ENCODE peak calls at places on chromosomes 6 and 20, in five cellular contexts. D, G, Y, O and F are unnamed samples.

GRCh38 chr20:39291301-39291700 is 329.2 kb downstream of the DHX35 start:
- DNase-seq in D (no peak), G (no peak), Y (no peak), O (peak; percentile 58), F (no peak)

GRCh38 chr20:51700809-51701285 is 67.3 kb downstream of the ATP9A start:
- DNase-seq in D (peak; percentile 35), G (peak; percentile 86), Y (no peak), O (peak; percentile 42), F (peak; percentile 26)

GRCh38 chr6:43735642-43736199 is 34.3 kb upstream of the VEGFA start:
- DNase-seq in D (no peak), G (no peak), Y (no peak), O (no peak), F (no peak)

GRCh38 chr6:57261896-57262295 is 39.8 kb upstream of the RAB23 start:
- DNase-seq in D (no peak), G (no peak), Y (no peak), O (no peak), F (no peak)

GRCh38 chr6:75130784-75131183 is 75.1 kb downstream of the COL12A1 start:
- DNase-seq in D (no peak), G (no peak), Y (no peak), O (no peak), F (no peak)

GRCh38 chr6:3571836-3572235 is 115.0 kb upstream of the SLC22A23 start:
- DNase-seq in D (no peak), G (no peak), Y (no peak), O (no peak), F (no peak)

GRCh38 chr6:12136905-12137304 is 124.8 kb downstream of the HIVEP1 start:
- DNase-seq in D (no peak), G (no peak), Y (no peak), O (no peak), F (no peak)

GRCh38 chr20:64099880-64100565 is 7.3 kb downstream of the NPBWR2 start:
- DNase-seq in D (no peak), G (no peak), Y (no peak), O (no peak), F (no peak)

GRCh38 chr6:35678021-35678654 is 10.6 kb downstream of the FKBP5 start:
- DNase-seq in D (no peak), G (no peak), Y (no peak), O (no peak), F (no peak)

GRCh38 chr20:40683221-40683893 is 5.7 kb downstream of the MAFB start:
- DNase-seq in D (peak; percentile 49), G (no peak), Y (no peak), O (no peak), F (no peak)

GRCh38 chr6:79426625-79427278 is 110.5 kb downstream of the LCA5 start:
- DNase-seq in D (no peak), G (no peak), Y (no peak), O (no peak), F (no peak)

GRCh38 chr6:156779206-156780116 is 2.3 kb downstream of the ARID1B start:
- DNase-seq in D (peak; percentile 38), G (no peak), Y (peak; percentile 22), O (peak; percentile 30), F (peak; percentile 36)

GRCh38 chr20:31823360-31824124 is 4.4 kb downstream of the MYLK2 start:
- DNase-seq in D (no peak), G (no peak), Y (no peak), O (no peak), F (no peak)

GRCh38 chr20:63739129-63740069 is at the start of gene SLC2A4RG:
- DNase-seq in D (peak; percentile 58), G (peak; percentile 99), Y (peak; percentile 95), O (peak; percentile 71), F (peak; percentile 98)

GRCh38 chr20:61454053-61454452 is 202.0 kb downstream of the CDH4 start:
- DNase-seq in D (no peak), G (no peak), Y (no peak), O (no peak), F (no peak)

GRCh38 chr6:70396163-70396562 is 17.1 kb upstream of the FAM135A start:
- DNase-seq in D (no peak), G (no peak), Y (no peak), O (no peak), F (no peak)

GRCh38 chr6:108946695-108947094 is 98.5 kb downstream of the ARMC2 start:
- DNase-seq in D (no peak), G (no peak), Y (no peak), O (no peak), F (no peak)

GRCh38 chr6:37209461-37210205 is 39.7 kb downstream of the PIM1 start:
- DNase-seq in D (no peak), G (no peak), Y (no peak), O (no peak), F (no peak)

GRCh38 chr6:22680950-22681349 is 111.6 kb downstream of the HDGFL1 start:
- DNase-seq in D (no peak), G (no peak), Y (no peak), O (no peak), F (no peak)

GRCh38 chr6:84410377-84410776 is 182.9 kb upstream of the CEP162 start:
- DNase-seq in D (no peak), G (no peak), Y (no peak), O (no peak), F (no peak)

GRCh38 chr20:63642518-63643247 is 10.5 kb downstream of the STMN3 start:
- DNase-seq in D (peak; percentile 44), G (no peak), Y (no peak), O (no peak), F (no peak)

GRCh38 chr6:6505111-6505510 is 83.4 kb upstream of the LY86 start:
- DNase-seq in D (no peak), G (no peak), Y (no peak), O (no peak), F (no peak)

GRCh38 chr20:11316244-11316643 is 601.4 kb upstream of the BTBD3 start:
- DNase-seq in D (no peak), G (no peak), Y (no peak), O (no peak), F (no peak)

GRCh38 chr6:147154454-147154853 is 49.8 kb upstream of the STXBP5 start:
- DNase-seq in D (no peak), G (peak; percentile 12), Y (no peak), O (peak; percentile 42), F (no peak)